ENCODE peak calls at places on chromosome 3, in four cellular contexts. R is fibroblast of pulmonary artery; P is ovary; B is CD8-positive, alpha-beta memory T cell. C is an unnamed sample.

GRCh38 chr3:136336329-136337100 is 86.4 kb downstream of the PCCB start:
- DNase-seq in R (no peak), B (no peak), P (no peak), C (no peak)

GRCh38 chr3:152620395-152620794 is 214.5 kb upstream of the P2RY1 start:
- DNase-seq in B (no peak), R (no peak), P (no peak), C (peak)

GRCh38 chr3:160618363-160618762 is 53.0 kb upstream of the KPNA4 start:
- DNase-seq in P (no peak), R (no peak), B (no peak), C (no peak)

GRCh38 chr3:67998222-67998760 is 343.9 kb upstream of the SUCLG2 start:
- DNase-seq in B (no peak), R (no peak), P (no peak), C (peak)

GRCh38 chr3:149589332-149589731 is 68.5 kb downstream of the WWTR1 start:
- DNase-seq in P (no peak), B (no peak), R (peak), C (peak)

GRCh38 chr3:149432149-149432548 is 42.3 kb upstream of the TM4SF4 start:
- DNase-seq in B (no peak), P (no peak), R (no peak), C (no peak)

GRCh38 chr3:3178498-3179328 is 778 bp downstream of the CRBN start:
- DNase-seq in P (no peak), R (no peak), B (no peak), C (no peak)

GRCh38 chr3:78801923-78802587 is 965.7 kb downstream of the ROBO1 start:
- DNase-seq in R (no peak), B (no peak), P (no peak), C (no peak)

GRCh38 chr3:9750556-9751411 is 1.0 kb downstream of the OGG1 start:
- DNase-seq in B (no peak), P (no peak), R (no peak), C (no peak)

GRCh38 chr3:69823710-69824109 is 84.4 kb downstream of the MITF start:
- DNase-seq in P (no peak), R (no peak), B (no peak), C (peak)

GRCh38 chr3:31533169-31533870 is 595 bp downstream of the STT3B start:
- DNase-seq in B (peak), R (peak), P (peak), C (no peak)

GRCh38 chr3:188832961-188833615 is 338.7 kb upstream of the TPRG1 start:
- DNase-seq in B (no peak), R (peak), P (no peak), C (no peak)

GRCh38 chr3:194572131-194572789 is 61.0 kb downstream of the TMEM44 start:
- DNase-seq in B (no peak), R (peak), P (no peak), C (no peak)

GRCh38 chr3:45574067-45574494 is 20.5 kb upstream of the LIMD1 start:
- DNase-seq in B (no peak), P (no peak), R (no peak), C (no peak)

GRCh38 chr3:134397755-134398154 is 23.5 kb upstream of the AMOTL2 start:
- DNase-seq in R (no peak), P (no peak), B (no peak), C (no peak)

GRCh38 chr3:22091329-22091728 is 340.3 kb upstream of the ZNF385D start:
- DNase-seq in R (no peak), P (no peak), B (no peak), C (no peak)

GRCh38 chr3:114223146-114223545 is 14.2 kb downstream of the ZNF80 start:
- DNase-seq in B (no peak), R (peak), P (no peak), C (no peak)

GRCh38 chr3:175777965-175778364 is 918.8 kb downstream of the NAALADL2 start:
- DNase-seq in P (no peak), R (no peak), B (no peak), C (no peak)

GRCh38 chr3:94299741-94300140 is 236.9 kb downstream of the NSUN3 start:
- DNase-seq in P (no peak), R (no peak), B (no peak), C (no peak)

GRCh38 chr3:133591271-133591742 is 17.8 kb downstream of the CDV3 start:
- DNase-seq in P (no peak), R (peak), B (no peak), C (no peak)

GRCh38 chr3:33718595-33718907 is 497 bp upstream of the CLASP2 start:
- DNase-seq in B (no peak), R (no peak), P (no peak), C (no peak)

GRCh38 chr3:143897558-143898305 is 49.5 kb upstream of the SLC9A9 start:
- DNase-seq in R (peak), B (no peak), P (no peak), C (no peak)

GRCh38 chr3:15660055-15660940 is 58.8 kb downstream of the BTD start:
- DNase-seq in R (no peak), B (no peak), P (no peak), C (no peak)

GRCh38 chr3:123071146-123071545 is 4.3 kb downstream of the PDIA5 start:
- DNase-seq in B (no peak), P (no peak), R (peak), C (no peak)

GRCh38 chr3:111517801-111518200 is 24.2 kb upstream of the CD96 start:
- DNase-seq in B (no peak), R (no peak), P (no peak), C (no peak)

GRCh38 chr3:189490749-189491148 is 140.4 kb upstream of the TP63 start:
- DNase-seq in R (no peak), B (no peak), P (no peak), C (no peak)

GRCh38 chr3:127700406-127700805 is 27.7 kb downstream of the ABTB1 start:
- DNase-seq in R (no peak), B (no peak), P (no peak), C (no peak)

GRCh38 chr3:58572013-58572633 is 5.1 kb downstream of the FAM107A start:
- DNase-seq in P (no peak), R (no peak), B (no peak), C (no peak)

C was measured in COLO829.